ENCODE peak calls at places on chromosomes 7 and 10, in ten cellular contexts. Z is AG10803, C is RWPE2, R is coronary artery, K is nephron progenitor cell, V is fibroblast of lung, N is GM20000, Y is neural progenitor cell, O is astrocyte of the cerebellum, D is ovary. G is an unnamed sample.

GRCh38 chr7:100486753-100487446 is 3.2 kb downstream of the NYAP1 start:
- DNase-seq in Z (peak), C (no peak), R (no peak), K (no peak), V (peak), N (peak), Y (peak), O (no peak), D (no peak), G (no peak)

GRCh38 chr10:6171891-6172354 is 30.8 kb upstream of the PFKFB3 start:
- DNase-seq in Z (peak), C (no peak), R (peak), K (no peak), V (peak), N (no peak), Y (no peak), O (peak), D (peak), G (peak)

GRCh38 chr7:56493704-56494450 is 377.7 kb upstream of the NUPR2 start:
- DNase-seq in Z (no peak), C (no peak), R (no peak), K (no peak), V (no peak), N (no peak), Y (no peak), O (no peak), D (no peak), G (no peak)

GRCh38 chr7:1988533-1988930 is 244.2 kb downstream of the MAD1L1 start:
- DNase-seq in Z (no peak), C (no peak), R (no peak), K (no peak), V (no peak), N (no peak), Y (no peak), O (no peak), D (no peak), G (no peak)

GRCh38 chr7:20624666-20625385 is 9.4 kb downstream of the ABCB5 start:
- DNase-seq in Z (no peak), C (peak), R (no peak), K (no peak), V (no peak), N (no peak), Y (no peak), O (no peak), D (no peak), G (no peak)

GRCh38 chr7:38307640-38308039 is 34.2 kb upstream of the TARP start:
- DNase-seq in Z (no peak), C (no peak), R (no peak), K (no peak), V (no peak), N (no peak), Y (no peak), O (no peak), D (no peak), G (no peak)

GRCh38 chr7:28112056-28112455 is 68.5 kb downstream of the JAZF1 start:
- DNase-seq in Z (peak), C (no peak), R (no peak), K (no peak), V (no peak), N (no peak), Y (no peak), O (no peak), D (no peak), G (no peak)

GRCh38 chr10:77846718-77847311 is 79.7 kb downstream of the DLG5 start:
- DNase-seq in Z (peak), C (no peak), R (peak), K (peak), V (peak), N (peak), Y (peak), O (peak), D (peak), G (no peak)

GRCh38 chr10:64379898-64380297 is 858.7 kb downstream of the REEP3 start:
- DNase-seq in Z (no peak), C (no peak), R (no peak), K (no peak), V (no peak), N (peak), Y (no peak), O (no peak), D (no peak), G (no peak)

GRCh38 chr10:94012834-94013830 is 19.4 kb downstream of the PLCE1 start:
- DNase-seq in Z (peak), C (no peak), R (no peak), K (no peak), V (no peak), N (no peak), Y (no peak), O (no peak), D (no peak), G (no peak)

GRCh38 chr10:71569775-71570588 is 149.6 kb downstream of the C10orf105 start:
- DNase-seq in Z (peak), C (no peak), R (no peak), K (peak), V (peak), N (peak), Y (peak), O (no peak), D (peak), G (no peak)

GRCh38 chr7:44735403-44736165 is 13.1 kb upstream of the ZMIZ2 start:
- DNase-seq in Z (peak), C (no peak), R (no peak), K (no peak), V (peak), N (no peak), Y (no peak), O (peak), D (no peak), G (peak)

GRCh38 chr7:139525750-139526149 is 2.3 kb downstream of the CLEC2L start:
- DNase-seq in Z (no peak), C (no peak), R (no peak), K (no peak), V (no peak), N (no peak), Y (no peak), O (no peak), D (no peak), G (no peak)

GRCh38 chr10:100730739-100731602 is 14.4 kb upstream of the PAX2 start:
- DNase-seq in Z (peak), C (no peak), R (no peak), K (peak), V (peak), N (peak), Y (peak), O (no peak), D (no peak), G (no peak)

GRCh38 chr10:122476034-122476695 is 14.8 kb downstream of the HTRA1 start:
- DNase-seq in Z (no peak), C (peak), R (no peak), K (no peak), V (no peak), N (no peak), Y (no peak), O (no peak), D (no peak), G (no peak)

GRCh38 chr7:151507806-151508205 is 11.9 kb downstream of the RHEB start:
- DNase-seq in Z (no peak), C (no peak), R (no peak), K (no peak), V (no peak), N (no peak), Y (no peak), O (no peak), D (no peak), G (no peak)

GRCh38 chr7:1225462-1226154 is 7.1 kb upstream of the UNCX start:
- DNase-seq in Z (no peak), C (no peak), R (no peak), K (peak), V (no peak), N (peak), Y (peak), O (no peak), D (no peak), G (no peak)

GRCh38 chr10:91350651-91351081 is 59.5 kb upstream of the HECTD2 start:
- DNase-seq in Z (peak), C (no peak), R (no peak), K (no peak), V (peak), N (no peak), Y (no peak), O (no peak), D (no peak), G (no peak)

GRCh38 chr7:152355474-152356057 is 80.2 kb downstream of the KMT2C start:
- DNase-seq in Z (no peak), C (no peak), R (no peak), K (no peak), V (no peak), N (no peak), Y (no peak), O (no peak), D (no peak), G (no peak)

GRCh38 chr10:31707578-31708411 is 220.8 kb downstream of the ARHGAP12 start:
- DNase-seq in Z (peak), C (no peak), R (no peak), K (peak), V (peak), N (peak), Y (peak), O (peak), D (peak), G (peak)

GRCh38 chr10:106327747-106328146 is 836.8 kb downstream of the SORCS1 start:
- DNase-seq in Z (no peak), C (no peak), R (no peak), K (no peak), V (no peak), N (no peak), Y (no peak), O (no peak), D (no peak), G (no peak)

GRCh38 chr10:99906470-99906869 is 103.3 kb downstream of the DNMBP start:
- DNase-seq in Z (peak), C (peak), R (no peak), K (no peak), V (peak), N (no peak), Y (no peak), O (peak), D (peak), G (no peak)

GRCh38 chr7:158804335-158804734 is 25.0 kb downstream of the ESYT2 start:
- DNase-seq in Z (no peak), C (no peak), R (no peak), K (no peak), V (no peak), N (no peak), Y (no peak), O (no peak), D (no peak), G (no peak)

GRCh38 chr10:97154789-97155188 is 31.0 kb downstream of the SLIT1 start:
- DNase-seq in Z (no peak), C (no peak), R (peak), K (no peak), V (no peak), N (no peak), Y (no peak), O (no peak), D (no peak), G (no peak)

GRCh38 chr7:140009735-140010134 is 53.0 kb downstream of the PARP12 start:
- DNase-seq in Z (no peak), C (no peak), R (no peak), K (no peak), V (no peak), N (no peak), Y (no peak), O (no peak), D (no peak), G (no peak)

GRCh38 chr10:12357525-12358151 is 8.3 kb downstream of the CAMK1D start:
- DNase-seq in Z (no peak), C (no peak), R (no peak), K (no peak), V (no peak), N (no peak), Y (no peak), O (no peak), D (no peak), G (no peak)

GRCh38 chr7:2560175-2560695 is 1.5 kb downstream of the IQCE start:
- DNase-seq in Z (peak), C (peak), R (no peak), K (no peak), V (no peak), N (no peak), Y (no peak), O (no peak), D (no peak), G (no peak)

GRCh38 chr7:121019018-121019417 is 30.5 kb downstream of the CPED1 start:
- DNase-seq in Z (peak), C (no peak), R (no peak), K (no peak), V (peak), N (no peak), Y (no peak), O (no peak), D (no peak), G (no peak)

GRCh38 chr7:34664757-34665156 is 6.7 kb downstream of the NPSR1 start:
- DNase-seq in Z (no peak), C (no peak), R (no peak), K (no peak), V (no peak), N (no peak), Y (no peak), O (no peak), D (no peak), G (no peak)

GRCh38 chr7:20267482-20267881 is 50.3 kb upstream of the MACC1 start:
- DNase-seq in Z (no peak), C (no peak), R (no peak), K (peak), V (no peak), N (no peak), Y (peak), O (no peak), D (no peak), G (no peak)

DNA sequence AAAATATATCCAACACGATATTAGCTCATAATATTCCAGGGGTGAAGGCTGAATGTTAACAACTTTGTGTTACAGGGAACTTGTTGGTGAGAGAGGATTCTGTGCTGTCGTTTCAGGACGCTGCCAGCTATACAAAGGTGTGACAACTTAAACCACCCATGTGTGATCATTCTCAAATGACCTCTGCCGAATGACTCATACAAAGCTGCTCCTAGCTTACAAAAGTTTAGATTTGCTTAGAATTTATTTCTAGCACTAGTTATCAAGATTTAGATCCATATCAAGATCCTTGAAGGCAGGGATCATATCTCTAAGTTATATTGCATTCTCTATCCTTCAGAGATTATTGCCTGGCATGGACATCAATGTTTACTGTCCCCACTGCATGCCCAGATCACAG is 65.3 kb downstream of the COBL start:
- DNase-seq in Z (no peak), C (no peak), R (no peak), K (no peak), V (no peak), N (no peak), Y (no peak), O (no peak), D (no peak), G (no peak)
- TF ChIP-seq CTCF in Z (no peak), C (no peak), R (no peak), K (no peak), V (no peak), N (no peak), Y (no peak), O (no peak), D (no peak), G (no peak)

DNA sequence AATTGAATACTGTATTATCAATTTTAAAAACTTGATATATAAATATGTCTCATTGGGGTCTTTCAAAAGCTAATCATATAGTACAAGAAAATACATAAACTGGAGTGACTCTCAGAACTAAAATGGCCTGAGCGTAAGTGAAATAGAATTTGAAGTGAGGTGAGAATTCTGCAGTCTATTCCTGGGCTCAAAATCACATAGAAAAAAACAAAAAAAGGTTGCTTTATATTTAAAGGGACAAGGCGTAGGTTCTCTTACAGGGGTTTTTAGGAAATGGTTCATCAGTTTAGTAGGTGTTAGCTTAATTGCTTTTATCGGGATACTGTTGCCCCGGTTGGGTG is 36.7 kb upstream of the PRSS1 start:
- DNase-seq in Z (no peak), C (no peak), R (no peak), K (no peak), V (no peak), N (no peak), Y (no peak), O (no peak), D (no peak), G (no peak)
- TF ChIP-seq CTCF in Z (no peak), C (peak), R (no peak), K (no peak), V (no peak), N (no peak), Y (no peak), O (no peak), D (no peak), G (no peak)

GRCh38 chr10:24938525-24938924 is 13.9 kb downstream of the PRTFDC1 start:
- DNase-seq in Z (no peak), C (no peak), R (no peak), K (no peak), V (no peak), N (no peak), Y (no peak), O (no peak), D (no peak), G (no peak)
- TF ChIP-seq CTCF in Z (no peak), C (no peak), R (no peak), K (no peak), V (no peak), N (no peak), Y (no peak), O (no peak), D (no peak), G (no peak)

GRCh38 chr7:118252087-118252486 is 27.6 kb downstream of the ANKRD7 start:
- DNase-seq in Z (no peak), C (no peak), R (no peak), K (no peak), V (no peak), N (no peak), Y (no peak), O (no peak), D (no peak), G (no peak)

GRCh38 chr7:118245267-118246040 is 20.9 kb downstream of the ANKRD7 start:
- DNase-seq in Z (no peak), C (no peak), R (no peak), K (no peak), V (peak), N (no peak), Y (peak), O (peak), D (no peak), G (no peak)

DNA sequence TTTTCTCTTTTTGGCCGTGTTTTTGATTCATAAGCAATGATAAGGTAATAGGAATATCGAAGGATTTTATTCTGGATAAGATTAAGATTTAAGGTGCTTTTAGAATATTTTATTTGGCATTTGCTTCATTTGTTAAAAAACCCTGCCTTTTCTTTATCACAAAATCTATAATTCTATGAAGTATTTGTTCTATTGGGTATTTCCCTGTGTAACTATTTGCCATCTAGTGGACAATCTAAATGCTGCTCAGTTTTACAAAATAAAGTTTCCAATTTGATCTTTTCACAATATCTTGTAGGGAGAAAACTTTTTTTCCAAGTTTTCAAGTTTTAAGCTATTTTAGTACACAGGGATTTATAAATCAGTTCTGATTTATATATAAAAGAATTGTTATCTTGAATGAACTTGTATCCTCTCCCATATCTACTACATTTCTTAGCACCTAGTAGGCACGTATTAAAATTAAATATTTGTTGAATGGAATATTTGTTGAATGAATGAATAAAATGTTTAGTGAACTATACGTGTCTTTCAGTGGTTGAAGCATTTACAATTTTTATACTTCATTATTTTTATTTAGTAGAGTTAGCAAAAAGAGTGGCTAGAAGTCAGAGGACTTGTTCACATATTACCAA is 26.5 kb downstream of the ANKRD7 start:
- DNase-seq in Z (no peak), C (no peak), R (no peak), K (no peak), V (no peak), N (no peak), Y (no peak), O (no peak), D (no peak), G (no peak)
- TF ChIP-seq CTCF in Z (peak), C (peak), R (no peak), K (no peak), V (no peak), N (no peak), Y (peak), O (peak), D (no peak), G (peak)

GRCh38 chr7:39746162-39746782 is 122.9 kb downstream of the RALA start:
- DNase-seq in Z (peak), C (no peak), R (peak), K (peak), V (peak), N (peak), Y (peak), O (peak), D (peak), G (no peak)
- TF ChIP-seq CTCF in Z (peak), C (peak), R (peak), K (peak), V (peak), N (peak), Y (peak), O (peak), D (peak), G (peak)

DNA sequence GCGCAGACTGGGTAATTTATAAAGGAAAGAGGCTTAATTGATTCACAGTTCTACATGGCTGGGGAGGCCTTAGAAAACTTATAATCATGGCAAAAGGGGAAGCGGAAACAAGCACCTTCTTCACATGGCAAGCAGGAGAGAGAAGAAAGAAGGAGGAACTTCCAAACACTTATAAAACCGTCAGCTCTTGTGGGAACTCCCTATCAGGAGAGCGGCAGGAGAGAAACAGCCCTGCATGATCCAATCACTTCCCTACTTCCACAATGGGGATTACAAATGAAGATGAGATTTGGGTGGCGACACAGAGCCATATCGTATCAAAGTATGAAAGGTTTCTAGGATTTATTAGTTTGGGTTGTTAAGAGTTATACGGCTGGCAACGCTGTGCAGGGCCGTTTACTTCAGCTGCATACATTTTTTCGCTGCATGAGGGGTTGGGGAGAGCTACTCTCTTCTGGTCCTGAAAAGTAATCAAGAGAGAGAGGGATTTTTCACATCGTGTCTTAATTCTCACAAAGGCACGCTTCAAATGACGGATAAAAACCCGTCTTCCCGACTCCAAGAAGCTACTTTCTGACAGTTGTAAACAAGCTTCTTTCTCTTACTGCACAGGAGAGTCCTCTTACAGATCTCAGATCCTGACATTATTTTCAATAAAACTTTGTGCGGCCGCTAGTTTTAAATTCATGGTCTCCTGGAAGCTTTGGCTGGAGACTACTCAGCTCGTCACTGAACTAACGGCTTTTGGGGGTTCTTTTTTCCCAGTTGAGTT is 782 bp upstream of the GTPBP10 start:
- DNase-seq in Z (peak), C (no peak), R (no peak), K (no peak), V (peak), N (no peak), Y (peak), O (peak), D (no peak), G (peak)
- TF ChIP-seq CTCF in Z (no peak), C (no peak), R (no peak), K (no peak), V (no peak), N (no peak), Y (no peak), O (no peak), D (no peak), G (no peak)

GRCh38 chr7:81094952-81095351 is 176.1 kb upstream of the SEMA3C start:
- DNase-seq in Z (no peak), C (no peak), R (no peak), K (no peak), V (no peak), N (no peak), Y (no peak), O (no peak), D (no peak), G (no peak)

GRCh38 chr7:81098213-81098612 is 179.4 kb upstream of the SEMA3C start:
- DNase-seq in Z (no peak), C (no peak), R (no peak), K (no peak), V (peak), N (no peak), Y (no peak), O (no peak), D (no peak), G (no peak)
- TF ChIP-seq CTCF in Z (no peak), C (no peak), R (no peak), K (no peak), V (no peak), N (no peak), Y (no peak), O (no peak), D (no peak), G (no peak)

GRCh38 chr10:79019441-79019840 is 49.3 kb upstream of the ZMIZ1 start:
- DNase-seq in Z (no peak), C (peak), R (peak), K (no peak), V (no peak), N (no peak), Y (no peak), O (no peak), D (no peak), G (no peak)
- TF ChIP-seq CTCF in Z (no peak), C (no peak), R (no peak), K (no peak), V (no peak), N (no peak), Y (no peak), O (no peak), D (no peak), G (no peak)